ENCODE peak calls at places on chromosomes 16 and 17, in ten cellular contexts. A is body of pancreas; P is IMR-90; V is fibroblast of villous mesenchyme; M is PC-9; L is prostate gland; E is testis; T is CD8-positive, alpha-beta T cell; U is heart left ventricle; S is cardiac fibroblast. F is an unnamed sample.

GRCh38 chr16:85535352-85536072 is 77.6 kb upstream of the GSE1 start:
- DNase-seq in L (no peak), T (no peak), M (no peak), E (no peak), U (no peak), A (peak), V (no peak), P (no peak), S (no peak), F (no peak)

GRCh38 chr16:84302111-84302954 is 7.7 kb downstream of the WFDC1 start:
- DNase-seq in L (no peak), A (no peak), E (no peak), S (no peak), U (no peak), V (peak), T (no peak), M (no peak), P (peak), F (no peak)

GRCh38 chr17:27269201-27269600 is 24.7 kb upstream of the WSB1 start:
- DNase-seq in S (no peak), U (no peak), E (no peak), T (no peak), L (no peak), M (no peak), A (no peak), P (no peak), V (no peak), F (no peak)

GRCh38 chr17:55116440-55116914 is 147.9 kb downstream of the STXBP4 start:
- DNase-seq in U (no peak), P (no peak), M (no peak), L (no peak), E (no peak), V (no peak), A (no peak), S (peak), T (no peak), F (no peak)

GRCh38 chr16:49588061-49588460 is 214.5 kb downstream of the C16orf78 start:
- DNase-seq in E (no peak), L (no peak), A (no peak), S (no peak), M (no peak), U (no peak), V (no peak), P (no peak), T (no peak), F (no peak)

GRCh38 chr17:75096082-75096625 is 8.4 kb downstream of the SLC16A5 start:
- DNase-seq in E (no peak), T (no peak), S (peak), L (peak), A (peak), V (peak), M (peak), U (peak), P (peak), F (no peak)

GRCh38 chr17:3002538-3003301 is 60.7 kb downstream of the OR1D5 start:
- DNase-seq in L (no peak), A (peak), T (peak), V (no peak), P (no peak), U (peak), M (no peak), E (no peak), S (no peak), F (no peak)

GRCh38 chr17:72357764-72358365 is 237.0 kb downstream of the SOX9 start:
- DNase-seq in P (peak), V (no peak), M (no peak), E (no peak), A (no peak), L (no peak), U (no peak), S (no peak), T (no peak), F (no peak)

GRCh38 chr17:28755486-28755885 is 11.7 kb downstream of the TRAF4 start:
- DNase-seq in V (peak), P (no peak), E (no peak), M (no peak), L (no peak), S (no peak), A (no peak), T (no peak), U (no peak), F (no peak)

GRCh38 chr16:3004319-3004718 is 8.4 kb upstream of the CLDN9 start:
- DNase-seq in L (no peak), E (no peak), T (no peak), M (no peak), S (no peak), P (no peak), U (no peak), A (no peak), V (no peak), F (no peak)

GRCh38 chr17:1077536-1078061 is 80.7 kb downstream of the TIMM22 start:
- DNase-seq in U (peak), E (no peak), S (no peak), L (no peak), V (no peak), A (no peak), M (no peak), P (no peak), T (no peak), F (no peak)

GRCh38 chr16:89357055-89357454 is 133.3 kb downstream of the ANKRD11 start:
- DNase-seq in P (no peak), E (no peak), A (no peak), M (no peak), T (no peak), V (no peak), S (no peak), L (no peak), U (no peak), F (no peak)

GRCh38 chr17:39671651-39672521 is 3.6 kb downstream of the PNMT start:
- DNase-seq in U (peak), T (no peak), V (peak), L (peak), S (peak), M (no peak), P (peak), E (peak), A (peak), F (no peak)

GRCh38 chr17:9470171-9470570 is 105.4 kb downstream of the STX8 start:
- DNase-seq in E (no peak), T (no peak), L (no peak), S (peak), P (no peak), A (no peak), M (no peak), U (no peak), V (peak), F (no peak)

GRCh38 chr17:59848778-59849177 is 44.0 kb downstream of the TUBD1 start:
- DNase-seq in V (peak), T (no peak), P (peak), E (peak), L (no peak), U (peak), S (peak), A (peak), M (peak), F (no peak)

GRCh38 chr17:71709974-71710373 is 410.8 kb upstream of the SOX9 start:
- DNase-seq in V (no peak), L (no peak), M (no peak), S (no peak), T (no peak), A (no peak), P (peak), U (no peak), E (no peak), F (peak)

GRCh38 chr17:76670708-76671122 is 27.2 kb upstream of the ST6GALNAC1 start:
- DNase-seq in S (no peak), P (no peak), M (no peak), L (no peak), V (no peak), A (no peak), T (no peak), E (no peak), U (no peak), F (no peak)
- TF ChIP-seq CTCF in S (no peak), P (no peak), M (no peak), L (no peak), V (no peak), A (no peak), T (no peak), E (no peak), U (no peak), F (no peak)

GRCh38 chr16:66588981-66589713 is 9.9 kb downstream of the CMTM2 start:
- DNase-seq in S (peak), E (no peak), V (peak), M (peak), L (no peak), U (no peak), P (peak), A (no peak), T (peak), F (no peak)

GRCh38 chr16:66590322-66590721 is 11.1 kb downstream of the CMTM2 start:
- DNase-seq in P (no peak), U (no peak), L (no peak), V (no peak), S (no peak), E (no peak), M (no peak), A (no peak), T (no peak), F (no peak)

GRCh38 chr16:66581246-66581952 is 2.1 kb downstream of the CMTM2 start:
- DNase-seq in A (no peak), M (no peak), S (peak), T (no peak), L (no peak), V (no peak), U (no peak), E (no peak), P (peak), F (no peak)

GRCh38 chr16:66587881-66588600 is 8.8 kb downstream of the CMTM2 start:
- DNase-seq in U (no peak), S (no peak), E (no peak), T (no peak), A (no peak), P (no peak), V (no peak), M (no peak), L (no peak), F (no peak)

GRCh38 chr16:66585477-66586239 is 6.4 kb downstream of the CMTM2 start:
- DNase-seq in V (no peak), E (no peak), T (no peak), A (no peak), M (no peak), P (no peak), L (no peak), U (no peak), S (no peak), F (no peak)
- H3K4me3 ChIP-seq in V (no peak), E (no peak), T (no peak), A (no peak), M (no peak), P (no peak), L (no peak), U (no peak), S (no peak), F (no peak)

GRCh38 chr17:47789611-47790520 is 31.7 kb downstream of the OSBPL7 start:
- DNase-seq in U (peak), E (peak), T (peak), V (peak), L (no peak), A (peak), P (peak), S (peak), M (peak), F (no peak)
- TF ChIP-seq CTCF in U (peak), E (peak), T (peak), V (peak), L (peak), A (peak), P (peak), S (peak), M (peak), F (peak)

DNA sequence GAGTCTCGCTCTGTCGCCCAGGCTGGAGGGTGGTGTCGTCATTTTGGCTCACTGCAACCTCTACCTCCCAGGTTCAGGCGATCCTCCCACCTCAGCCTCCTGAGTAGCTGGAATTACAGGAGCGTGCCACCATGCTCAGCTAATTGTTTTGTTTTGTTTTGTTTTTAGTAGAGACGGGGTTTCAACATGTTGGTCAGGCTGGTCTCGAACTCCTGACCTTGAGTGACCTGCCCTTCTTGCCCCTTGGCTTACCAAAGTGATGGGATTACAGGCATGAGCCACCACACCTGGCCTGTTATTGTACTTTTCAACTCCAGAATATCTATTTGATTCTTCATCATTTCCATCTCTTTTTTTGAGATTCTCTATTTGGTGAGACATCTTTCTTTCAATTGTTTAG is 9.0 kb upstream of the ADORA2B start:
- DNase-seq in A (no peak), U (no peak), M (no peak), P (no peak), T (no peak), S (no peak), E (no peak), L (no peak), V (no peak), F (no peak)
- H3K4me3 ChIP-seq in A (no peak), U (no peak), M (no peak), P (no peak), T (no peak), S (no peak), E (no peak), L (no peak), V (no peak), F (no peak)

GRCh38 chr17:15007001-15007400 is 258.1 kb downstream of the PMP22 start:
- DNase-seq in M (no peak), T (no peak), V (no peak), S (no peak), U (no peak), A (no peak), L (no peak), E (no peak), P (no peak), F (no peak)

GRCh38 chr17:15006421-15006820 is 258.7 kb downstream of the PMP22 start:
- DNase-seq in P (no peak), S (no peak), T (no peak), E (no peak), M (no peak), V (no peak), U (no peak), L (no peak), A (no peak), F (no peak)

GRCh38 chr17:15009087-15009486 is 256.0 kb downstream of the PMP22 start:
- DNase-seq in L (no peak), M (no peak), P (no peak), V (no peak), U (no peak), A (no peak), T (no peak), S (no peak), E (no peak), F (no peak)
- TF ChIP-seq CTCF in L (no peak), M (no peak), P (no peak), V (no peak), U (no peak), A (no peak), T (no peak), S (no peak), E (no peak), F (no peak)

GRCh38 chr17:8311131-8311790 is 1.2 kb downstream of the ARHGEF15 start:
- DNase-seq in L (no peak), M (no peak), U (peak), A (no peak), P (no peak), E (no peak), S (no peak), V (no peak), T (no peak), F (no peak)
- H3K4me3 ChIP-seq in L (no peak), M (no peak), U (peak), A (no peak), P (no peak), E (no peak), S (no peak), V (no peak), T (no peak), F (no peak)

DNA sequence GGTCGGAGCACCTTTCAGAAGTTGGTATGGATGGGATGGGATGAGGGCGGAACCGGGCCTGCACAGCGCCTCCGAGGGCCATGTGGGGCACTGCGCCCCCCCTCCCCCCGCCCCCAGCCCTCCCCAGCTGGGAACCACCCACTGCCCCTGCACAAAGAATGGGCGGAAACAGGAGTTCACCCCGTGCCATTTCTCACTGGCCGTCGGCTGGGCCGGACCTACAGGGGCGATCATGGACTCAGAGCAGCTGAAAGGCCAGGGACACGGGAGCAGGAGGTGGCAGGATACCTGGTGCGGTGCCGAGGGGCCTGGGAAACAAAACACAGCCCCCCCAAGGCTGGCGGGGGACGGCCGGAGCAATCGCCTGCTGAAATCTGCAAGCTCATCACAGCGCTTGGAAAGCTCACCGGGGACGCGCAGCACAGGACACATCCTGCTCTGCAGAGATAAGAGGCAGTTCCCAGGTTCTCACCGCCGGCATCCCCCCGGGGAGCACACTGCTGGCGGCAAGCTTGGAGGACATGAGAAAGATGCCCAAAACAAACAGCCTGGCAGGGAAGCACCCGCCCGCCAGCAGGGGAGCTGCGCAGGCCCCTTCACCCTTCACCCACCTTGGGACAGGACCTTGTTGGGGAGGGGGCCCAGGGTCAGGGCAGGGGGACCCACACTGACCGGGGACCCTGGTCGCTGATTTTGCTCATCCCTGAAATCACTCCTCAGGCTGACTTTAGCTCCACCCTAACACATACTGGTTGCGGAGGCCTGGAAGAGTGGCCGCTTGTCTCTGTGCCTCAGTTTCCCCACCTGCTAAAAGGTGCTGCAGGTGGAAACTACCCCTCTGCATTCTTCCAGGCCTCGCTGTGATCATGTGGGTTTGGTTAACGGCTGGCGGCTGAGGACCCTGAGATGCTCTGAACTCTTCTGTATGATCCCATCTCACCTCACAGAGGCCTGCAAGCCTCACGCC is 263.9 kb downstream of the C16orf95 start:
- DNase-seq in S (no peak), E (no peak), P (no peak), L (no peak), M (no peak), V (no peak), U (no peak), A (no peak), T (no peak), F (no peak)
- TF ChIP-seq CTCF in S (no peak), E (peak), P (no peak), L (no peak), M (no peak), V (no peak), U (peak), A (no peak), T (no peak), F (peak)